ENCODE peak calls at places on chromosome 3, in four cellular contexts. One of them, this sample, is unnamed.
A peak's percentile ranks its signal among the peaks of the same experiment; 100 is the strongest.

GRCh38 chr3:97259263-97259662 is 444.9 kb downstream of the EPHA6 start:
- DNase-seq in choroid plexus epithelial cell: no peak
- DNase-seq in tibial artery: no peak
- DNase-seq in pancreas: no peak
- DNase-seq in this sample: no peak

GRCh38 chr3:173933113-173933512 is 535.6 kb downstream of the NLGN1 start:
- DNase-seq in choroid plexus epithelial cell: no peak
- DNase-seq in tibial artery: no peak
- DNase-seq in pancreas: no peak
- DNase-seq in this sample: no peak

GRCh38 chr3:179037361-179037760 is 34.2 kb downstream of the ZMAT3 start:
- DNase-seq in pancreas: no peak
- DNase-seq in tibial artery: peak; percentile 29
- DNase-seq in choroid plexus epithelial cell: peak; percentile 95
- DNase-seq in this sample: peak; percentile 78

GRCh38 chr3:103169289-103169688 is 734.5 kb downstream of the ZPLD1 start:
- DNase-seq in tibial artery: no peak
- DNase-seq in choroid plexus epithelial cell: no peak
- DNase-seq in pancreas: no peak
- DNase-seq in this sample: no peak

GRCh38 chr3:28495301-28495700 is 146.7 kb upstream of the AZI2 start:
- DNase-seq in choroid plexus epithelial cell: no peak
- DNase-seq in pancreas: no peak
- DNase-seq in tibial artery: no peak
- DNase-seq in this sample: no peak

GRCh38 chr3:186946756-186947375 is 16.5 kb downstream of the ST6GAL1 start:
- DNase-seq in tibial artery: no peak
- DNase-seq in choroid plexus epithelial cell: no peak
- DNase-seq in pancreas: no peak
- DNase-seq in this sample: no peak

GRCh38 chr3:13277860-13278531 is 142.1 kb downstream of the NUP210 start:
- DNase-seq in pancreas: no peak
- DNase-seq in tibial artery: no peak
- DNase-seq in choroid plexus epithelial cell: no peak
- DNase-seq in this sample: no peak

GRCh38 chr3:52232279-52233107 is 6.5 kb downstream of the TWF2 start:
- DNase-seq in pancreas: no peak
- DNase-seq in tibial artery: no peak
- DNase-seq in choroid plexus epithelial cell: no peak
- DNase-seq in this sample: no peak

GRCh38 chr3:155745795-155746550 is 1.1 kb upstream of the PLCH1 start:
- DNase-seq in pancreas: peak; percentile 32
- DNase-seq in choroid plexus epithelial cell: peak; percentile 10
- DNase-seq in tibial artery: no peak
- DNase-seq in this sample: no peak

GRCh38 chr3:33372218-33373081 is 67.8 kb downstream of the UBP1 start:
- DNase-seq in tibial artery: peak; percentile 41
- DNase-seq in choroid plexus epithelial cell: peak; percentile 73
- DNase-seq in pancreas: no peak
- DNase-seq in this sample: peak; percentile 75

GRCh38 chr3:139202226-139202958 is 141.4 kb upstream of the MRPS22 start:
- DNase-seq in tibial artery: no peak
- DNase-seq in pancreas: peak; percentile 74
- DNase-seq in choroid plexus epithelial cell: no peak
- DNase-seq in this sample: no peak

GRCh38 chr3:107268461-107268860 is 108.8 kb upstream of the CCDC54 start:
- DNase-seq in choroid plexus epithelial cell: no peak
- DNase-seq in pancreas: no peak
- DNase-seq in tibial artery: no peak
- DNase-seq in this sample: peak; percentile 39

GRCh38 chr3:44993471-44994205 is 17.6 kb downstream of the EXOSC7 start:
- DNase-seq in tibial artery: no peak
- DNase-seq in choroid plexus epithelial cell: peak; percentile 52
- DNase-seq in pancreas: no peak
- DNase-seq in this sample: peak; percentile 92

GRCh38 chr3:41598804-41599481 is 363.0 kb downstream of the ULK4 start:
- DNase-seq in choroid plexus epithelial cell: peak; percentile 67
- DNase-seq in tibial artery: no peak
- DNase-seq in pancreas: no peak
- DNase-seq in this sample: peak; percentile 27

GRCh38 chr3:4757949-4758855 is 221.0 kb upstream of the BHLHE40 start:
- DNase-seq in choroid plexus epithelial cell: no peak
- DNase-seq in pancreas: no peak
- DNase-seq in tibial artery: no peak
- DNase-seq in this sample: no peak

GRCh38 chr3:101189786-101190185 is 130.6 kb downstream of the IMPG2 start:
- DNase-seq in tibial artery: no peak
- DNase-seq in choroid plexus epithelial cell: peak; percentile 71
- DNase-seq in pancreas: no peak
- DNase-seq in this sample: peak; percentile 82

GRCh38 chr3:27307566-27307965 is 61.6 kb downstream of the NEK10 start:
- DNase-seq in pancreas: no peak
- DNase-seq in tibial artery: no peak
- DNase-seq in choroid plexus epithelial cell: no peak
- DNase-seq in this sample: no peak

GRCh38 chr3:13073042-13073906 is at the start of gene IQSEC1:
- DNase-seq in tibial artery: peak; percentile 54
- DNase-seq in pancreas: no peak
- DNase-seq in choroid plexus epithelial cell: peak; percentile 9
- DNase-seq in this sample: peak; percentile 8

GRCh38 chr3:37050242-37050641 is 56.9 kb downstream of the MLH1 start:
- DNase-seq in choroid plexus epithelial cell: no peak
- DNase-seq in tibial artery: no peak
- DNase-seq in pancreas: no peak
- DNase-seq in this sample: no peak

GRCh38 chr3:76943671-76944070 is 96.2 kb upstream of the ROBO2 start:
- DNase-seq in tibial artery: no peak
- DNase-seq in choroid plexus epithelial cell: no peak
- DNase-seq in pancreas: no peak
- DNase-seq in this sample: no peak

GRCh38 chr3:47409688-47410416 is 29.0 kb downstream of the PTPN23 start:
- DNase-seq in pancreas: no peak
- DNase-seq in tibial artery: no peak
- DNase-seq in choroid plexus epithelial cell: no peak
- DNase-seq in this sample: no peak

GRCh38 chr3:132196113-132196512 is 121.1 kb upstream of the ACP3 start:
- DNase-seq in pancreas: no peak
- DNase-seq in tibial artery: no peak
- DNase-seq in choroid plexus epithelial cell: no peak
- DNase-seq in this sample: peak; percentile 50

GRCh38 chr3:31918179-31919165 is 62.6 kb downstream of the OSBPL10 start:
- DNase-seq in tibial artery: no peak
- DNase-seq in choroid plexus epithelial cell: peak; percentile 42
- DNase-seq in pancreas: no peak
- DNase-seq in this sample: peak; percentile 21

GRCh38 chr3:134665243-134665642 is 14.4 kb upstream of the KY start:
- DNase-seq in pancreas: no peak
- DNase-seq in tibial artery: no peak
- DNase-seq in choroid plexus epithelial cell: no peak
- DNase-seq in this sample: no peak

GRCh38 chr3:177827517-177828249 is 630.4 kb upstream of the TBL1XR1 start:
- DNase-seq in tibial artery: no peak
- DNase-seq in pancreas: no peak
- DNase-seq in choroid plexus epithelial cell: peak; percentile 96
- DNase-seq in this sample: peak; percentile 90

GRCh38 chr3:151096697-151097096 is 11.2 kb downstream of the MED12L start:
- DNase-seq in tibial artery: no peak
- DNase-seq in pancreas: no peak
- DNase-seq in choroid plexus epithelial cell: no peak
- DNase-seq in this sample: no peak

GRCh38 chr3:71360170-71360569 is 223.4 kb downstream of the FOXP1 start:
- DNase-seq in tibial artery: no peak
- DNase-seq in choroid plexus epithelial cell: no peak
- DNase-seq in pancreas: no peak
- DNase-seq in this sample: no peak

GRCh38 chr3:153752405-153753027 is 368.7 kb upstream of the ARHGEF26 start:
- DNase-seq in pancreas: no peak
- DNase-seq in choroid plexus epithelial cell: no peak
- DNase-seq in tibial artery: no peak
- DNase-seq in this sample: no peak

GRCh38 chr3:190718097-190718496 is 144.4 kb downstream of the GMNC start:
- DNase-seq in choroid plexus epithelial cell: no peak
- DNase-seq in pancreas: no peak
- DNase-seq in tibial artery: no peak
- DNase-seq in this sample: peak; percentile 21

GRCh38 chr3:148990211-148990610 is 1.1 kb upstream of the GYG1 start:
- DNase-seq in pancreas: no peak
- DNase-seq in tibial artery: no peak
- DNase-seq in choroid plexus epithelial cell: no peak
- DNase-seq in this sample: peak; percentile 40

GRCh38 chr3:144344925-144345548 is 373.4 kb downstream of the DIPK2A start:
- DNase-seq in choroid plexus epithelial cell: no peak
- DNase-seq in pancreas: no peak
- DNase-seq in tibial artery: no peak
- DNase-seq in this sample: no peak

GRCh38 chr3:125622381-125622788 is 27.1 kb upstream of the OSBPL11 start:
- DNase-seq in pancreas: peak; percentile 24
- DNase-seq in choroid plexus epithelial cell: no peak
- DNase-seq in tibial artery: peak; percentile 45
- DNase-seq in this sample: no peak

GRCh38 chr3:125624341-125624740 is 29.0 kb upstream of the OSBPL11 start:
- DNase-seq in pancreas: no peak
- DNase-seq in tibial artery: no peak
- DNase-seq in choroid plexus epithelial cell: peak; percentile 58
- DNase-seq in this sample: no peak

GRCh38 chr3:125633767-125634166 is 38.5 kb upstream of the OSBPL11 start:
- DNase-seq in choroid plexus epithelial cell: no peak
- DNase-seq in tibial artery: no peak
- DNase-seq in pancreas: no peak
- DNase-seq in this sample: no peak

GRCh38 chr3:125632597-125632996 is 37.3 kb upstream of the OSBPL11 start:
- DNase-seq in choroid plexus epithelial cell: no peak
- DNase-seq in pancreas: no peak
- DNase-seq in tibial artery: no peak
- DNase-seq in this sample: no peak

DNA sequence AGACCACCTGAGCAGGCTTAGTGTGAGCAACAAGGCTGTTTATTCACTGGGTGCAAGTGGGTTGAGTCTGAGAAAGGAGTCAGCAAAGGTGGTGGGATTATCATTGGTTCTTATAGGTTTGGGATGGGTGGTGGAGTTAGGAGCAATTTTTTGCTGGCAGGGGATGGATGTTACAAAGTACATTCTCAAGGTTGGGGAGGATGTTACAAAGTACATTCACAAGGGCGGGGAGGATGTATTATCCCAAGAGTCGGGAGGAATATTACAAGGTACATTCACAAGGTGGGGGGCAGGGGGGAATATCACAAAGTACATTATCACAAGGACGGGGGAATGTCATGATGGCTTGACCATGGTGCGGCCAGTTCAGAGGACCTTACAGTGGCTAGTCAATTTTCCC is 32.9 kb upstream of the OSBPL11 start:
- DNase-seq in tibial artery: no peak
- DNase-seq in pancreas: no peak
- DNase-seq in choroid plexus epithelial cell: no peak
- DNase-seq in this sample: no peak
- H3K4me3 ChIP-seq in tibial artery: no peak overlapping the region
- H3K4me3 ChIP-seq in pancreas: no peak overlapping the region
- H3K4me3 ChIP-seq in choroid plexus epithelial cell: no peak overlapping the region
- H3K4me3 ChIP-seq in this sample: no peak overlapping the region

DNA sequence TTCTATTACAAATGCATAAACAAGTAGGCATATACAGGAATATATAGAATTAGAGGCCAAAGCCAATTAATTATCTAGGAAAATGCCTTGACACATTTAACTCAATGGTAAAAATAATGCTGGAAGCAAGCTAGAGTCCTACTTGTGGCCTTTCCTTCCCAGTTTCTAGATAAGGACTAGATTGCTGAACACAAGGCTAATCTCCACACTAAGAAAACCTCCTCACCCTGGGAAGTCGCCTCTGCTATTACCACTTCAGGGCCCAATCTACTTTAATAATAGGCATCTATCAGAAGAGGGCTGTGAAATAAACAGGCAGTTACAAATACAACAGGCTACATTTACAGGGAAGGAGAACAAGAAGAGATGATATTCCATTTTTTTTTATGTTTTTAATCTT is 80.5 kb upstream of the PRICKLE2 start:
- DNase-seq in tibial artery: no peak
- DNase-seq in choroid plexus epithelial cell: no peak
- DNase-seq in pancreas: no peak
- DNase-seq in this sample: no peak
- H3K4me3 ChIP-seq in tibial artery: no peak overlapping the region
- H3K4me3 ChIP-seq in choroid plexus epithelial cell: no peak overlapping the region
- H3K4me3 ChIP-seq in pancreas: no peak overlapping the region
- H3K4me3 ChIP-seq in this sample: no peak overlapping the region

DNA sequence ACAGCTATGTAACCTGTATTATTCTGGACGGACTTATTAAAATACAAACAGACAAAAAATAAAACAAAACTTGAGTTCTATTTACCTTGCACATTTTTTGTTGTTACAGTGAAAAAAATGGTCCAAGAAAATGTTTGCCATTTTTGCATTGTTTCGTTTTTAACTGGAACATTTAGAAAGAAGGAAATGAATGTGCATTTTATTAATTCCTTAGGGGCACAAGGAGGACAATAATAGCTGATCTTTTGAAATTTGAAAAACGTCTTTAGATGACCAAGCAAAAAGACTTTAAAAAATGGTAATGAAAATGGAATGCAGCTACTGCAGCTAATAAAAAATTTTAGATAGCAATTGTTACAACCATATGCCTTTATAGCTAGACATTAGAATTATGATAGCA is 17.1 kb downstream of the LMOD3 start:
- DNase-seq in tibial artery: no peak
- DNase-seq in pancreas: no peak
- DNase-seq in choroid plexus epithelial cell: no peak
- DNase-seq in this sample: no peak
- H3K4me3 ChIP-seq in tibial artery: no peak overlapping the region
- H3K4me3 ChIP-seq in pancreas: no peak overlapping the region
- H3K4me3 ChIP-seq in choroid plexus epithelial cell: no peak overlapping the region
- H3K4me3 ChIP-seq in this sample: no peak overlapping the region

DNA sequence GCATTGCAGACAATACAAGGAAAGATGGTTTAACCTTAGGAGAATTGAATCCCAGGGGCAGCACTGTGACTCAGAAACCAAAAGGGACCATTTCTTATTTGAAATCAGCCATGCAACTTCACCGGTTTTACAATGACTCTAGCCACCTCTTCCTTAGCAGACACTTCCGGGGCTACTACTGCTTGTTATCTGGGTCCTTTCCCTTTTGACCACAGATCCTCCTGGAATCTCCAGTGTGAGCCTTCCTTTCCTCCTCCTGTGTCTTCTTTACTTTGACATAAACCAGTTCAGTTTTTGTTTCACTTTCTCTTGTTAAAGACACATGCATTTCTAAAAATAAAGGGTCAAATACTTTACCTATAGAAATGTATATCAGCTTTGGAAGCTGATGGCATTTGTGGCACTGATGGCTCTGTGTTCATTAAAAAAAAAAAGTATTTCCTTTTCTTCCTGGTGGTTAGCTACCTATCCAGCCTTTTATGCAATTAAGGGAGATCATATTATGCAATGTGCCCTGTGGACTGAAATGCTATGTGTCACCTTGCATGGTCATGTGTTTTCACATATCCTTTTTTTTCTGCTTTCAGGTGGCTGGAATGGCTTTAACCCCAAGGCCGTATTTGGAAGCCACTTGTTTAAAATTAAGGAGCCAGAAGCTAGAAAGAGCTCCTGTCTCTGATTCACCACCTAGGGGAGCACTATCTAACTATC is 296.2 kb downstream of the CHL1 start:
- DNase-seq in choroid plexus epithelial cell: no peak
- DNase-seq in pancreas: no peak
- DNase-seq in tibial artery: no peak
- DNase-seq in this sample: no peak
- H3K4me3 ChIP-seq in choroid plexus epithelial cell: no peak overlapping the region
- H3K4me3 ChIP-seq in pancreas: no peak overlapping the region
- H3K4me3 ChIP-seq in tibial artery: no peak overlapping the region
- H3K4me3 ChIP-seq in this sample: no peak overlapping the region